ENCODE peak calls at places on chromosomes 7 and 10, in five cellular contexts. H is sigmoid colon, K is IMR-90, R is aorta, F is left ventricle myocardium inferior. I is an unnamed sample. For H3K4me1 and H3K27me3, the result is how much of the 10 kb centered on the place peaks cover.

GRCh38 chr10:53909791-53910190 is 891.2 kb downstream of the PCDH15 start:
- DNase-seq in R (peak), F (no peak), K (no peak), H (no peak), I (no peak)

GRCh38 chr10:22340362-22341189 is 4.7 kb upstream of the SPAG6 start:
- DNase-seq in K (peak), H (peak), R (peak), F (peak), I (no peak)

GRCh38 chr7:159050703-159051102 is 94.0 kb downstream of the VIPR2 start:
- DNase-seq in K (no peak), H (no peak), R (no peak), F (no peak), I (no peak)

GRCh38 chr10:129332476-129332875 is 134.6 kb upstream of the MGMT start:
- DNase-seq in K (peak), H (no peak), R (no peak), F (no peak), I (no peak)

GRCh38 chr10:30671011-30671616 is 41.6 kb upstream of the LYZL2 start:
- DNase-seq in K (peak), F (no peak), R (no peak), H (no peak), I (no peak)

GRCh38 chr7:155803418-155804376 is 8.6 kb downstream of the SHH start:
- DNase-seq in H (no peak), F (no peak), R (peak), K (no peak), I (no peak)

GRCh38 chr10:89355373-89355772 is 22.5 kb upstream of the IFIT1B start:
- DNase-seq in F (no peak), R (no peak), H (no peak), K (peak), I (no peak)

GRCh38 chr10:47046321-47047126 is 135.3 kb downstream of the PTPN20 start:
- DNase-seq in R (peak), F (no peak), K (no peak), H (peak), I (no peak)

GRCh38 chr10:132154440-132154839 is 32.3 kb upstream of the DPYSL4 start:
- DNase-seq in R (peak), K (no peak), H (no peak), F (no peak), I (no peak)

GRCh38 chr10:132276179-132276675 is 31.5 kb downstream of the STK32C start:
- DNase-seq in F (no peak), R (peak), H (no peak), K (no peak), I (peak)

GRCh38 chr10:92737484-92737883 is 47.7 kb downstream of the HHEX start:
- DNase-seq in K (no peak), F (no peak), R (no peak), H (no peak), I (no peak)

GRCh38 chr10:3764626-3765375 is 20.2 kb downstream of the KLF6 start:
- DNase-seq in F (no peak), R (no peak), K (no peak), H (no peak), I (no peak)

GRCh38 chr7:46387646-46388045 is 466.6 kb upstream of the IGFBP3 start:
- DNase-seq in R (no peak), K (peak), F (no peak), H (no peak), I (no peak)

GRCh38 chr7:40888499-40888898 is 753.7 kb downstream of the SUGCT start:
- DNase-seq in R (no peak), F (no peak), K (no peak), H (no peak), I (no peak)

GRCh38 chr10:74177140-74177677 is 26.2 kb downstream of the ADK start:
- DNase-seq in H (no peak), R (peak), K (peak), F (no peak), I (no peak)

GRCh38 chr7:22173884-22174573 is 182.9 kb downstream of the RAPGEF5 start:
- DNase-seq in F (no peak), H (no peak), R (no peak), K (no peak), I (no peak)

GRCh38 chr7:82230826-82231581 is 212.6 kb downstream of the CACNA2D1 start:
- DNase-seq in K (no peak), R (no peak), F (no peak), H (no peak), I (no peak)

GRCh38 chr10:91035650-91036292 is 114.9 kb upstream of the ANKRD1 start:
- DNase-seq in H (no peak), R (no peak), F (no peak), K (no peak), I (no peak)

GRCh38 chr10:1737222-1738061 is at the start of gene ADARB2:
- DNase-seq in F (no peak), R (no peak), H (no peak), K (no peak), I (no peak)

GRCh38 chr10:125564570-125564969 is 118.4 kb downstream of the TEX36 start:
- DNase-seq in R (no peak), F (no peak), H (no peak), K (no peak), I (no peak)

GRCh38 chr7:158272509-158273137 is 315.0 kb downstream of the PTPRN2 start:
- DNase-seq in H (peak), K (no peak), R (peak), F (no peak), I (peak)

GRCh38 chr10:30775779-30776591 is 146.4 kb upstream of the LYZL2 start:
- DNase-seq in H (peak), F (peak), K (peak), R (no peak), I (no peak)

GRCh38 chr7:134885967-134886352 is 100.3 kb upstream of the AGBL3 start:
- DNase-seq in H (no peak), R (no peak), K (peak), F (no peak), I (no peak)

GRCh38 chr7:49773082-49773938 is at the start of gene VWC2:
- DNase-seq in H (no peak), K (no peak), F (peak), R (no peak), I (no peak)

GRCh38 chr10:98414932-98415709 is at the start of gene PYROXD2:
- DNase-seq in K (peak), F (peak), H (peak), R (peak), I (peak)

GRCh38 chr7:154837087-154837486 is 165.8 kb downstream of the PAXIP1 start:
- DNase-seq in R (no peak), F (no peak), H (no peak), K (no peak), I (no peak)

GRCh38 chr10:133247681-133248333 is 10.2 kb downstream of the VENTX start:
- DNase-seq in R (no peak), F (no peak), K (no peak), H (no peak), I (no peak)

GRCh38 chr7:82567356-82567755 is 123.8 kb upstream of the CACNA2D1 start:
- DNase-seq in F (no peak), R (no peak), H (no peak), K (no peak), I (no peak)

GRCh38 chr10:131915484-131915883 is 14.7 kb downstream of the PPP2R2D start:
- DNase-seq in H (peak), K (no peak), R (no peak), F (no peak), I (no peak)

GRCh38 chr10:77350711-77351119 is 286.9 kb downstream of the KCNMA1 start:
- DNase-seq in F (no peak), R (peak), K (peak), H (peak), I (peak)

GRCh38 chr10:77349226-77349625 is 288.4 kb downstream of the KCNMA1 start:
- DNase-seq in K (peak), R (no peak), F (no peak), H (no peak), I (no peak)

GRCh38 chr10:77348711-77349110 is 288.9 kb downstream of the KCNMA1 start:
- DNase-seq in K (no peak), R (no peak), H (no peak), F (no peak), I (no peak)

GRCh38 chr10:77351386-77351785 is 286.2 kb downstream of the KCNMA1 start:
- DNase-seq in F (no peak), K (peak), R (no peak), H (no peak), I (no peak)

GRCh38 chr10:77350134-77350533 is 287.5 kb downstream of the KCNMA1 start:
- DNase-seq in K (no peak), R (no peak), H (no peak), F (no peak), I (no peak)
- H3K4me1 ChIP-seq in K (under half), R (under half), H (under half), F (under half), I (under half)

DNA sequence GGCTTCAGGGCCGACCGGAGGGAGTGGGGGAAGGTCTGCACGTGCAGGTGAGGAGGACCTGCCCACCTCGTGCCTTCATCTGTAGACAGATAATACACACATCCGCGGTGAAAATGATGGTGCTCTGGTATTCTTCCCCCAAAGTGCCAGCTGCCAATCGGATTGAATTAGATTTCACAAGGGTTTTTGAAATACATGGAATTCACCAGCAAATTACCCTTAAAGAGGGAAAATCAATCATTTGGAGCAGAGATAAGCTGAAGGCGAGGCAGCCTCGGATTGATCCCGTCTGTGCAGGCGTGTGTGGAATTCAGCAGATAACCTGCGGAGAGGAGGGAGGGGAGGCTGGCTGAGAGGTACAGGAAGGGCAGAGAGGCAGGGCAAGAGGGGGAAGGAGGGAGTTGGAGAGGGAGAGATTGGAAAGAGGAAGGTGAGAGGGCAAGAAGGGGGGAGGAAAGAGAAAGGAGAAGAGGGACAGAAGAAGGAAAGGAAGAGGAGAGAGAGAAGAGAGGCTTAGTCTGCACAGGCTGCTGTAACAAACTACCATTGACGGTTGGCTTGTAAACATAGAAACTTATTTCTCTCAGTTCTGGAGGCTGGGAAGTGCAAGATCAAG is 84.2 kb downstream of the C10orf105 start:
- DNase-seq in R (no peak), H (no peak), K (no peak), F (no peak), I (no peak)
- H3K27me3 ChIP-seq in R (under half), H (under half), K (half or more), F (under half), I (under half)

GRCh38 chr10:86673216-86673826 is 5.0 kb downstream of the LDB3 start:
- DNase-seq in K (no peak), R (no peak), F (no peak), H (no peak), I (no peak)

GRCh38 chr10:86671985-86672710 is 3.8 kb downstream of the LDB3 start:
- DNase-seq in H (no peak), K (peak), R (peak), F (peak), I (no peak)

GRCh38 chr10:86670290-86670811 is 2.0 kb downstream of the LDB3 start:
- DNase-seq in K (no peak), H (no peak), F (no peak), R (no peak), I (no peak)

GRCh38 chr10:86670876-86671275 is 2.6 kb downstream of the LDB3 start:
- DNase-seq in K (no peak), F (no peak), H (no peak), R (no peak), I (no peak)

DNA sequence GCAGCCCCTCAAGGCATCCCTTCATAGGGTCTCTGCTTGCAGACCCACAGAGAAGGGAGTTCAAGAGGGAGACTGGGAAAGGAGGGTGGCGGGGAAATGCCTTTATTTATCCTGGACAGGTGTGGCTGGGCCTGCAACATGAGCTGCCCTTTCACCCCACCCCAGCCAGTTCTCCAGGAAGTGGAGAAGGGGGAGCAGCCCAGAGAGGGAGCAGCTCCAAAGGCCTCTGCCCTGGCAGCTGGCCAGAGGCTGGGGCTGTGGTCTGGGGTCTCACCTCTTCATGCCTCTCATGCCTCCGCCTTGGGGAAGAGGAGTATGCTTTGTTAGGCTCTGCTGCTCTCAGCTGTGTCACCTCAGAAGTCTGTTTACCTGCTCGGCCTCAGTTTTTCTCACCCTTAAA is 3.1 kb downstream of the LDB3 start:
- DNase-seq in H (no peak), R (no peak), F (no peak), K (no peak), I (no peak)
- H3K4me1 ChIP-seq in H (half or more), R (under half), F (half or more), K (under half), I (under half)

DNA sequence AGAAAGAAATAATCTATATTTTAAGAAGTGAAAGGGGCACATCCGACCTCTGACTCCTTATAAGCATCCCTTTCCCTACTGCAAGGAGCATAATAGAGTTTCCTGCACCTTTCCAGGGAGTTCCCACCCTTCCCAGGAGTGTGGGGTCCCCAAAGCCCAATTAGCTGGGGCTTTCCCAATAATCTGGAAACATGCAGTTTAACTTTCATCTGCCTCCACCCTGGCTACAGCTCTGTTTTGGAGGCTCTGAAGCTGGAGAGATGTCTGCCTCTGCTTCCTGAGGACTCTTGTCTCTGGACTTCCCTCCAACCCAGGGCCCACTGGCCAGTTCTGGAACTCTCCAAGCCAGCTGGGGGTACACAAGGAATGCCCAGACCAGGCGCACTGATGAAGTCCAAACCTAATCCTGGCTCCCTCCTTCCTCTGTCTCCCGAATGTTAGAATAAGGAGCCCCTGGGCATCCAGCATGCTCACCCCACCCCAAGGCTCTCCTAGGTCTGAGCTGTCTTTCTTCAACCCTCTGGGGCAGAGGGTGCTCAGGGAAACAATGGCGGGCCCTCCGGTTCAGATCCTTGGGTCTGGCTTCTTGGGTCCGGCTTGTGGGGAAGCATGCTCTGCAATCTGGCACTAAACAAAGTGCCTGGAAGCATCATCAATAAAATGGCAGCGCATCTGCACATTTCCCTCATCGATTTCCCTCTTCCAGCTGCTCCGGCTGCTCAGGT is 13.4 kb downstream of the HOXA4 start:
- DNase-seq in F (no peak), H (peak), K (peak), R (no peak), I (no peak)
- H3K27me3 ChIP-seq in F (half or more), H (under half), K (under half), R (under half), I (under half)